ENCODE peak calls at places on chromosomes 2 and 18, in four cellular contexts. D is GM12865, A is suprapubic skin, C is right cardiac atrium. N is an unnamed sample.

GRCh38 chr2:133287709-133288108 is 280.6 kb downstream of the NCKAP5 start:
- DNase-seq in D (no peak), A (no peak), C (no peak), N (peak)

GRCh38 chr2:128303911-128304310 is 14.8 kb downstream of the HS6ST1 start:
- DNase-seq in D (no peak), A (no peak), C (no peak), N (no peak)

GRCh38 chr2:96954490-96954846 is 31.9 kb downstream of the FAM178B start:
- DNase-seq in D (peak), A (no peak), C (no peak), N (peak)

GRCh38 chr2:205752421-205752820 is 70.1 kb downstream of the NRP2 start:
- DNase-seq in D (no peak), A (no peak), C (no peak), N (no peak)

GRCh38 chr2:30655660-30656059 is 151.6 kb downstream of the CAPN13 start:
- DNase-seq in D (no peak), A (no peak), C (no peak), N (peak)

GRCh38 chr18:58213445-58213844 is 169.4 kb downstream of the NEDD4L start:
- DNase-seq in D (no peak), A (no peak), C (no peak), N (peak)

GRCh38 chr2:232854082-232854481 is 16.0 kb upstream of the SNORC start:
- DNase-seq in D (no peak), A (no peak), C (no peak), N (peak)

GRCh38 chr2:161576421-161576820 is 47.8 kb upstream of the SLC4A10 start:
- DNase-seq in D (peak), A (no peak), C (no peak), N (no peak)

GRCh38 chr2:48016620-48017019 is 110.3 kb upstream of the FBXO11 start:
- DNase-seq in D (peak), A (no peak), C (no peak), N (no peak)

GRCh38 chr2:182324665-182325064 is 102.2 kb downstream of the PDE1A start:
- DNase-seq in D (no peak), A (no peak), C (no peak), N (peak)

GRCh38 chr2:160334028-160334729 is 134.1 kb upstream of the ITGB6 start:
- DNase-seq in D (no peak), A (no peak), C (no peak), N (peak)

GRCh38 chr2:241567776-241568175 is 9.2 kb downstream of the BOK start:
- DNase-seq in D (no peak), A (no peak), C (no peak), N (no peak)

GRCh38 chr18:29161429-29161828 is 984.5 kb upstream of the CDH2 start:
- DNase-seq in D (no peak), A (no peak), C (no peak), N (no peak)

GRCh38 chr18:51010218-51010617 is 19.8 kb upstream of the SMAD4 start:
- DNase-seq in D (no peak), A (no peak), C (no peak), N (no peak)

GRCh38 chr2:5799348-5799747 is 107.2 kb downstream of the SOX11 start:
- DNase-seq in D (no peak), A (no peak), C (no peak), N (no peak)

GRCh38 chr18:37716106-37716708 is 150.6 kb upstream of the CELF4 start:
- DNase-seq in D (no peak), A (no peak), C (no peak), N (no peak)

GRCh38 chr2:217160103-217160502 is 300.2 kb upstream of the TNP1 start:
- DNase-seq in D (no peak), A (no peak), C (no peak), N (no peak)

GRCh38 chr2:220396287-220396686 is 768.9 kb downstream of the SLC4A3 start:
- DNase-seq in D (no peak), A (no peak), C (no peak), N (peak)

GRCh38 chr2:118714115-118714514 is 133.3 kb downstream of the EN1 start:
- DNase-seq in D (no peak), A (no peak), C (no peak), N (no peak)

GRCh38 chr2:102783506-102784189 is 21.8 kb downstream of the TMEM182 start:
- DNase-seq in D (no peak), A (no peak), C (no peak), N (no peak)

GRCh38 chr2:8461341-8461740 is 220.5 kb upstream of the ID2 start:
- DNase-seq in D (no peak), A (peak), C (no peak), N (no peak)

GRCh38 chr18:21004721-21005120 is 106.9 kb downstream of the ROCK1 start:
- DNase-seq in D (no peak), A (no peak), C (no peak), N (peak)

GRCh38 chr2:75608684-75609333 is 37.8 kb upstream of the MRPL19 start:
- DNase-seq in D (peak), A (no peak), C (peak), N (peak)

GRCh38 chr2:164903214-164903613 is 52.1 kb downstream of the SLC38A11 start:
- DNase-seq in D (no peak), A (no peak), C (no peak), N (peak)

GRCh38 chr2:12796617-12797016 is 79.9 kb downstream of the TRIB2 start:
- DNase-seq in D (no peak), A (no peak), C (peak), N (no peak)

GRCh38 chr18:59929621-59930295 is 30.0 kb downstream of the PMAIP1 start:
- DNase-seq in D (no peak), A (no peak), C (no peak), N (no peak)

GRCh38 chr2:85840091-85840490 is 48.7 kb downstream of the ST3GAL5 start:
- DNase-seq in D (no peak), A (no peak), C (no peak), N (no peak)

DNA sequence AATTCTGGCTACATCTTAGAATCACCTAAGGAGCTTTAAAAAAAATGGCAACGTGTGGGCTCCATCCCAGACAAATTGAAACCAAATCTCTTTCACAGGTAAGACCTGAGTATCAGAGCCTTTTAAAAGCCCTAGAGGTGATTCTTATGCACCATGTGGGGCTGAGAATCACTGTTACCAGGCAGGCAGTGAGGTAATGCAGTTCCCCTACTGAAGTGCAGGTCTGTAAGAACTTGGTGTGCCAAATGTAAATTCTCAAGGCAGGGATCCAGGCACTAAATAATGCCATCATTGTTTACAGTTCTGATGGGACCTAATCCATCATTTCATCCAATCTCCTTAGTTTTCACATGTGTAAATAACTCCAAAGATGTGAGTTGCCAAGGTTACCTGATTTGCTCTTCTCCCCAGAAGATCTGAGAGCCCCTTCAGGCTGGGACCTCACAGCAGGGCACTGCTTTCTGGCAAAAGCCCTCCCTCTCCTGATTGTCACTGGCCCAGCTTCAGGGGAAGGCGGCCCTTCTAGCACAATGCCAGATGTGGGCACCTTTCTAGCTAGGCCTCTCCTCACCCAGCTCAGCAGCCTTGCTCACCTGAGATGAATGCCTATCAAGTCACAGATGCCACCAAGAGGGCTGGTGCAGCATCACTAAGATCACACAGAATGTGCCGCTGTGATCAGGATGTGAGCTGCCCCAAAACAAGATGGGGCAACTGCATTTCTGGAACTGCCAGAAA is 73.6 kb upstream of the RGPD5 start:
- DNase-seq in D (no peak), A (peak), C (no peak), N (no peak)
- H3K4me3 ChIP-seq in D (no peak), A (no peak), C (no peak), N (no peak)

GRCh38 chr2:239178954-239179353 is 221.9 kb downstream of the HDAC4 start:
- DNase-seq in D (no peak), A (peak), C (no peak), N (no peak)

GRCh38 chr2:239179851-239180371 is 220.9 kb downstream of the HDAC4 start:
- DNase-seq in D (no peak), A (peak), C (no peak), N (no peak)

GRCh38 chr2:239178484-239178883 is 222.3 kb downstream of the HDAC4 start:
- DNase-seq in D (no peak), A (peak), C (no peak), N (no peak)

GRCh38 chr2:239177325-239177724 is 223.5 kb downstream of the HDAC4 start:
- DNase-seq in D (no peak), A (no peak), C (no peak), N (no peak)

GRCh38 chr2:239177908-239178307 is 222.9 kb downstream of the HDAC4 start:
- DNase-seq in D (no peak), A (peak), C (no peak), N (no peak)
- H3K4me3 ChIP-seq in D (no peak), A (no peak), C (no peak), N (no peak)

GRCh38 chr18:5895886-5896740 is 791 bp upstream of the TMEM200C start:
- DNase-seq in D (peak), A (no peak), C (peak), N (no peak)

GRCh38 chr18:5894215-5894612 is 1.1 kb downstream of the TMEM200C start:
- DNase-seq in D (no peak), A (no peak), C (no peak), N (no peak)

GRCh38 chr18:5894613-5895299 is 566 bp downstream of the TMEM200C start:
- DNase-seq in D (no peak), A (no peak), C (peak), N (no peak)

GRCh38 chr18:5892772-5893431 is 2.4 kb downstream of the TMEM200C start:
- DNase-seq in D (no peak), A (no peak), C (no peak), N (no peak)

DNA sequence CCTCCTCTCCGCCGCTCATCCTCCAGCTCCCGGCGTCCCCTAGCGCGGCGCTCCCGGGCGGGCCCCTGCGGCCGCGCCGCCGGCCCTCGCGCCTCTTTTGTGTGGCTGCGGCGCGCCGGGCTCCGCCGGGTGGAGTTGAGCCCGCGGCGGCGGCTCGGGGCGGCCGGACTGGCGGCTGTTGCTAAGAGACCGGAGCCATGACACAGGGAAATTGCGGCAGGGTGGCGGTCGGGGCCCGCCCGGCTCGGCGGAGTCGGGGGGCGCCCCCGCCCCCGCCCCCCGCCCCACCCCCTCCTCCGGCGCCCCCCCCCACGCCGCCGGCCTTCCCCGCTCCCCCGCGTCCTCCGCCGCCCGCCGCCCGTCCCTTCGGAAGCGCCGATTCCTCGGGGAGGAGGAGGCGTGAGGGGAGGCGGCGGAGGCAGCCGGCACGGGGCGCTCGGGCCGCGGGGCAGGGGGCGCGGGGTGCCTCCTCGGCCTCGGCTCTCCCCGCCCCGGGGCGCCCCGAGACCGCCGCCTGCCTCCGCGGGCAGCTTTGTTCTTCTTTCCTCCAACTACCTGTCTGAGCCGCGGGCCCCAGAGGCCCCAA is at the start of gene TMEM200C:
- DNase-seq in D (peak), A (no peak), C (peak), N (no peak)
- H3K4me3 ChIP-seq in D (peak), A (peak), C (peak), N (peak)

GRCh38 chr18:46152436-46152807 is 48.2 kb downstream of the HAUS1 start:
- DNase-seq in D (no peak), A (no peak), C (peak), N (peak)
- H3K4me3 ChIP-seq in D (no peak), A (no peak), C (no peak), N (no peak)

GRCh38 chr2:98025481-98026037 is 29.8 kb upstream of the TMEM131 start:
- DNase-seq in D (no peak), A (no peak), C (no peak), N (no peak)

GRCh38 chr2:98026292-98026691 is 30.5 kb upstream of the TMEM131 start:
- DNase-seq in D (no peak), A (no peak), C (no peak), N (peak)

GRCh38 chr2:98027955-98028593 is 32.3 kb upstream of the TMEM131 start:
- DNase-seq in D (no peak), A (no peak), C (no peak), N (peak)

GRCh38 chr2:98027535-98027934 is 31.8 kb upstream of the TMEM131 start:
- DNase-seq in D (peak), A (no peak), C (no peak), N (no peak)

DNA sequence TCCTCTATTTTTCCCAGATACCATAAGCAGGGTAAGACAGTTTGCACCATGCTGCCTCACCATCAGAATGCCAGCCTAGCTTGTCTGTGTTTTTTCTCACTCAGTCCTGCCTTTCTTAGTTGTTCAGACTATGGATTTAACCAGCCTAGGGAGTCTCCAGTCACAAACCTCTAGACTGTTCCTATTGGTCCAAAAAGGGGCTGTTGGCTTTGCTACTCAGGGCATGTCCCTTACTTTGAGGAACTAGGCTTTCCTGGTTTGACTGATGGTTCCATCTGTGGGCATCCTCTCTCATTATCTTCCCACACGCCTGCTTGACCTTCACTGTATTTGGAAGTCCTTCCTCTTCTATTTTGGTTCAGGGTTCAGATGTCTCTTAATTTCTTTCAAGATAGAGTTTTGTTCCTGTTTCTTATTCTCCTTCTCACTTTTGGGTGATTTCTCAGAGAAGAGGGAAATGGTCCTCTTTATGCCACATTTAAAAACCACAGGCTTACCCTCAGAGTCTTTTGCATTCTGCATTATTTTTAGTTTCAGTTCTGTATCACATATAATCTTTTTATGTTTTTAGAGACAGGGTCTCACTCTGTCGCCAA is 31.3 kb upstream of the TMEM131 start:
- DNase-seq in D (peak), A (no peak), C (no peak), N (no peak)
- H3K4me3 ChIP-seq in D (peak), A (no peak), C (no peak), N (no peak)

GRCh38 chr2:15178946-15179345 is 382.2 kb downstream of the NBAS start:
- DNase-seq in D (no peak), A (no peak), C (no peak), N (no peak)

GRCh38 chr2:15176604-15177003 is 384.5 kb downstream of the NBAS start:
- DNase-seq in D (no peak), A (no peak), C (no peak), N (no peak)

GRCh38 chr2:15174567-15174966 is 386.6 kb downstream of the NBAS start:
- DNase-seq in D (no peak), A (no peak), C (no peak), N (no peak)

GRCh38 chr2:15180379-15180778 is 380.8 kb downstream of the NBAS start:
- DNase-seq in D (no peak), A (no peak), C (no peak), N (no peak)

GRCh38 chr2:15177103-15177502 is 384.0 kb downstream of the NBAS start:
- DNase-seq in D (peak), A (no peak), C (no peak), N (no peak)
- H3K4me3 ChIP-seq in D (no peak), A (no peak), C (no peak), N (no peak)

GRCh38 chr18:62505669-62506494 is 16.9 kb upstream of the ZCCHC2 start:
- DNase-seq in D (peak), A (no peak), C (no peak), N (peak)
- H3K4me3 ChIP-seq in D (peak), A (peak), C (peak), N (peak)

DNA sequence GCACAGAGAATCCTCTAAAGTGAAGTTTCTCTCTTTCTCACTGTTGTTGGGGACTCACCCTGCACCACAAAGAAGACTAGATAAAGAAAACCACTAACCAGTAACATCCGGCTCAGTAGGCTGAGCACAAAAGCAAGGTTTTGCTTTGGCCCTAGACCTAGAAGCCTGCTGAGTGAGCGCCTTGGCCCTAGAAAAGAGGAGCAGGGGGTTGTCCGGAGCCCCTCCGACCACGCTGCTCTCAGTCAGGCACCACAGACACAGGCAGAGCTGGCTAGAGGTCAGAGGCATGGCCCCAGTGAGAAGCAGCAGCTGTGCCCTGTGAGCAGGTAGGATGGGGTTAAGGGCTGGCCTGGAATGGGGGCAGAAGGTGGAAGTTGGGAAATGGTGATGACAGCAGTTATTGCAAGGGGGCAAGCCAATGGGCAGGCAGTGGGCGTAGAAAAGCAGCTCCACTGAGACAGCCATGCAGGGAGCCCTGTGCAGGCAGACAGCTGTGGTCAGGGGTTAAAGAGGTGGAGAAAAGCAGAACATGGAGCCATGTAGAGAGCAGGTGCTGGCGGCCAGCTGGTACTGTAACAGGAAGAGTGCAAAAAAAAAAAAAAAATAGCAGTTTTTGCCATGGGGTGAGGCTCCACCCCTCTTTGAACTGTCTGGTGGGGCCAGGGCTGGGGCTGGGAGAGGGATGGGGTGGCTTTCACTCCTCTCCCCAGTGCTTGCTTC is 36.9 kb upstream of the SLC14A1 start:
- DNase-seq in D (peak), A (no peak), C (no peak), N (no peak)
- H3K4me3 ChIP-seq in D (peak), A (no peak), C (no peak), N (no peak)

GRCh38 chr2:25215948-25216679 is 47.7 kb upstream of the POMC start:
- DNase-seq in D (peak), A (no peak), C (peak), N (peak)
- H3K4me3 ChIP-seq in D (peak), A (peak), C (peak), N (peak)

GRCh38 chr2:231685349-231686191 is 22.8 kb upstream of the PTMA start:
- DNase-seq in D (no peak), A (no peak), C (no peak), N (no peak)

GRCh38 chr2:231682546-231683291 is 25.6 kb upstream of the PTMA start:
- DNase-seq in D (no peak), A (no peak), C (no peak), N (no peak)

GRCh38 chr2:231683292-231683898 is 24.9 kb upstream of the PTMA start:
- DNase-seq in D (no peak), A (no peak), C (no peak), N (no peak)

GRCh38 chr2:231683907-231684306 is 24.4 kb upstream of the PTMA start:
- DNase-seq in D (no peak), A (no peak), C (no peak), N (no peak)

GRCh38 chr2:231684314-231685223 is 23.8 kb upstream of the PTMA start:
- DNase-seq in D (no peak), A (no peak), C (peak), N (no peak)
- H3K4me3 ChIP-seq in D (no peak), A (no peak), C (no peak), N (no peak)